ENCODE peak calls at places on chromosome 1, in six cellular contexts. Z, F, N, J, U and W are unnamed samples.

GRCh38 chr1:97529600-97529999 is 391.2 kb downstream of the DPYD start:
- DNase-seq in F (no peak), U (no peak), J (no peak), Z (no peak), N (no peak), W (no peak)

GRCh38 chr1:56578664-56578962 is 750 bp downstream of the PLPP3 start:
- DNase-seq in U (no peak), N (no peak), F (no peak), Z (no peak), J (no peak), W (no peak)

GRCh38 chr1:111745670-111746613 is 6.7 kb upstream of the INKA2 start:
- DNase-seq in U (no peak), Z (no peak), F (no peak), J (no peak), N (peak; percentile 73), W (no peak)

GRCh38 chr1:12179111-12179519 is 12.3 kb downstream of the TNFRSF1B start:
- DNase-seq in F (peak; percentile 92), J (no peak), Z (no peak), U (no peak), N (peak; percentile 77), W (peak; percentile 88)

GRCh38 chr1:182588460-182589396 is at the start of gene RNASEL:
- DNase-seq in J (peak; percentile 85), N (peak; percentile 91), U (no peak), F (peak; percentile 94), Z (peak; percentile 78), W (peak; percentile 77)

GRCh38 chr1:209230319-209230718 is 353.2 kb upstream of the CAMK1G start:
- DNase-seq in J (no peak), F (no peak), Z (no peak), N (no peak), U (no peak), W (no peak)

GRCh38 chr1:178954937-178955336 is 70.8 kb upstream of the FAM20B start:
- DNase-seq in U (no peak), Z (no peak), F (no peak), J (no peak), N (no peak), W (no peak)

GRCh38 chr1:234709473-234710279 is 99.7 kb upstream of the IRF2BP2 start:
- DNase-seq in N (no peak), U (no peak), F (no peak), Z (peak; percentile 21), J (no peak), W (no peak)

GRCh38 chr1:6025269-6026094 is 20.2 kb upstream of the KCNAB2 start:
- DNase-seq in F (no peak), U (no peak), J (no peak), Z (no peak), N (no peak), W (peak; percentile 21)

GRCh38 chr1:182229907-182230522 is 161.6 kb downstream of the GLUL start:
- DNase-seq in Z (no peak), U (peak; percentile 18), F (no peak), N (no peak), J (peak; percentile 39), W (no peak)

GRCh38 chr1:89068291-89068690 is 3.3 kb upstream of the GBP1 start:
- DNase-seq in U (no peak), J (no peak), N (no peak), F (peak; percentile 26), Z (no peak), W (peak; percentile 73)

GRCh38 chr1:173341307-173341706 is 134.2 kb upstream of the TNFSF4 start:
- DNase-seq in J (no peak), Z (no peak), N (no peak), U (no peak), F (peak; percentile 56), W (peak; percentile 82)

GRCh38 chr1:39576016-39576657 is 453 bp downstream of the PABPC4 start:
- DNase-seq in U (peak; percentile 31), N (peak; percentile 53), J (no peak), F (peak; percentile 45), Z (no peak), W (no peak)

GRCh38 chr1:156623946-156624813 is 5.0 kb downstream of the HAPLN2 start:
- DNase-seq in F (peak; percentile 64), Z (peak; percentile 86), J (peak; percentile 91), U (peak; percentile 65), N (peak; percentile 53), W (peak; percentile 24)

GRCh38 chr1:211634931-211635330 is 40.5 kb downstream of the NEK2 start:
- DNase-seq in U (no peak), J (no peak), N (no peak), F (no peak), Z (no peak), W (no peak)

GRCh38 chr1:221543529-221544120 is 198.3 kb downstream of the DUSP10 start:
- DNase-seq in F (peak; percentile 48), U (no peak), N (peak; percentile 37), J (peak; percentile 51), Z (no peak), W (peak; percentile 54)

GRCh38 chr1:36122062-36122461 is 3.0 kb downstream of the COL8A2 start:
- DNase-seq in N (no peak), U (no peak), J (no peak), F (no peak), Z (no peak), W (no peak)

GRCh38 chr1:177862916-177863315 is 106.9 kb downstream of the SEC16B start:
- DNase-seq in N (peak; percentile 67), J (no peak), Z (no peak), F (no peak), U (no peak), W (peak; percentile 9)

GRCh38 chr1:26772687-26773086 is 15.1 kb upstream of the PIGV start:
- DNase-seq in F (peak; percentile 83), U (no peak), J (peak; percentile 71), Z (no peak), N (peak; percentile 35), W (peak; percentile 99)

GRCh38 chr1:46830665-46831322 is 31.9 kb downstream of the CYP4B1 start:
- DNase-seq in J (no peak), F (no peak), Z (no peak), U (no peak), N (no peak), W (no peak)

GRCh38 chr1:160797861-160798273 is 1.9 kb downstream of the LY9 start:
- DNase-seq in F (no peak), Z (no peak), U (no peak), N (peak; percentile 43), J (no peak), W (no peak)

GRCh38 chr1:216682694-216683243 is 40.5 kb downstream of the ESRRG start:
- DNase-seq in F (no peak), Z (no peak), J (no peak), U (no peak), N (no peak), W (no peak)

GRCh38 chr1:52436817-52437216 is 32.4 kb downstream of the PRPF38A start:
- DNase-seq in Z (no peak), U (no peak), N (no peak), J (peak; percentile 35), F (no peak), W (no peak)

GRCh38 chr1:177820213-177820612 is 149.6 kb downstream of the SEC16B start:
- DNase-seq in Z (no peak), U (no peak), F (no peak), N (peak; percentile 21), J (no peak), W (no peak)

GRCh38 chr1:22776051-22776611 is 65.5 kb downstream of the EPHB2 start:
- DNase-seq in F (peak; percentile 12), U (no peak), Z (no peak), J (no peak), N (no peak), W (no peak)

GRCh38 chr1:8162168-8162567 is 136.1 kb upstream of the ERRFI1 start:
- DNase-seq in F (no peak), Z (no peak), U (no peak), N (no peak), J (no peak), W (no peak)
- H2BK120ac ChIP-seq in F (no peak overlapping the region), Z (no peak overlapping the region), U (no peak overlapping the region), N (no peak overlapping the region), J (no peak overlapping the region), W (no peak overlapping the region)

GRCh38 chr1:24970926-24971530 is 41.0 kb upstream of the RUNX3 start:
- DNase-seq in N (no peak), J (no peak), U (no peak), Z (no peak), F (no peak), W (peak; percentile 26)
- H2BK120ac ChIP-seq in N (no peak overlapping the region), J (no peak overlapping the region), U (no peak overlapping the region), Z (no peak overlapping the region), F (no peak overlapping the region), W (peak overlapping the region; percentile 96)

DNA sequence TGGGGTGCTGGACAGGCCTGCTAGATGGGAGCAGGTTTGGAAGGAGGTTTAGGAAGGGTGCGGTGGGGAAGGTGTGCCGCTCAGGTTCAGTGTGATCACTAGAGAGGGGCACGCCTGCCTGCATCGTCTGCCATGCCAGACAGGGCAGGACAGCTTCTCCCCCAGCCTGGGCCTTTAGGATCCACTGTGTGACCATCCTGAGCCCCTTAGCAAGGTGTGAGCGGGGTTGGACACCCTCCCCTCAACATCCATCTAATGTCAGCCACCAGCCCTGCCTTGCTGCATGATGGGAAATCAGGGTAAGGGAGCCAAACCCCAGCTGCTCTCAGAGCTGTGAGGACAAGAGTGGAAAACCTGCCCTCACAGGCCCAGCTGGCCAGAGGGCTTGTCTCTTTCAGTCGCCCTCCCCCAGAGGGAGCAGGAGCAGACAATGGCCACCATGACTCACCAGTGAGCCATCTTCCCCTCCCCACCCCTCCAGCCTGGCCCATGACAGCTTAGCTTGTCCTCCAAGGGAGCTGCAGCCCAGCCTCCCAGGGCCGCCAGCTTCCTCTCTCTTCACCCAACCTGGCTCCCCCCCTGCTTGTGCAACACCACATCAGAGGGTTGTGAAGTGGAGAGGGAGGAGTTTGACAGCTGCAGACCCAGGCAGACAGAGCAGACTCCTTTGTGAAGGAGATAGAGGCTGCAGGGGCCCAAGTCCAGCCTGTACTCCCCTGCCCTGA is 37.0 kb downstream of the NUAK2 start:
- DNase-seq in N (peak; percentile 98), F (peak; percentile 99), J (peak; percentile 100), Z (peak; percentile 97), U (peak; percentile 86), W (peak; percentile 99)
- H2BK120ac ChIP-seq in N (peak overlapping the region; percentile 93), F (peak overlapping the region; percentile 75), J (peak overlapping the region; percentile 19), Z (no peak overlapping the region), U (peak overlapping the region; percentile 100), W (peak overlapping the region; percentile 99)

GRCh38 chr1:84505167-84506001 is 802 bp upstream of the SPATA1 start:
- DNase-seq in Z (no peak), N (peak; percentile 72), F (no peak), U (no peak), J (peak; percentile 59), W (peak; percentile 42)
- H2BK120ac ChIP-seq in Z (no peak overlapping the region), N (peak overlapping the region; percentile 92), F (peak overlapping the region; percentile 82), U (no peak overlapping the region), J (no peak overlapping the region), W (peak overlapping the region; percentile 62)

GRCh38 chr1:87864676-87865075 is 536.0 kb downstream of the LMO4 start:
- DNase-seq in Z (no peak), N (no peak), F (no peak), J (no peak), U (no peak), W (no peak)
- H2BK120ac ChIP-seq in Z (no peak overlapping the region), N (no peak overlapping the region), F (no peak overlapping the region), J (no peak overlapping the region), U (no peak overlapping the region), W (no peak overlapping the region)